ENCODE peak calls at places on chromosomes 5 and 9, in ten cellular contexts. M, S, I, V, A, E, O, Z, K and L are unnamed samples.

GRCh38 chr9:73199448-73199847 is 47.8 kb downstream of the ANXA1 start:
- DNase-seq in M (no peak), V (no peak), I (no peak), Z (no peak), K (no peak), O (no peak), S (no peak), E (no peak), A (no peak), L (no peak)

GRCh38 chr9:93909242-93909616 is 45.9 kb downstream of the BARX1 start:
- DNase-seq in K (no peak), M (no peak), Z (no peak), E (no peak), S (no peak), A (no peak), V (no peak), O (no peak), I (no peak), L (no peak)

GRCh38 chr9:33290994-33291397 is 680 bp downstream of the NFX1 start:
- DNase-seq in M (no peak), I (no peak), K (no peak), S (no peak), O (peak; percentile 83), V (no peak), A (peak; percentile 89), E (no peak), Z (no peak), L (no peak)

GRCh38 chr9:99569840-99570239 is 251.8 kb upstream of the NR4A3 start:
- DNase-seq in E (no peak), O (no peak), V (no peak), S (no peak), A (no peak), M (no peak), I (no peak), Z (no peak), K (no peak), L (no peak)

GRCh38 chr9:68625559-68625958 is 79.5 kb upstream of the PIP5K1B start:
- DNase-seq in O (no peak), E (no peak), S (no peak), V (no peak), I (no peak), K (no peak), M (no peak), Z (no peak), A (no peak), L (no peak)

GRCh38 chr9:109417054-109417453 is 81.1 kb downstream of the PTPN3 start:
- DNase-seq in A (no peak), Z (no peak), I (peak; percentile 51), V (no peak), E (no peak), M (no peak), O (no peak), K (no peak), S (no peak), L (no peak)

GRCh38 chr9:131677051-131677444 is 62.8 kb downstream of the RAPGEF1 start:
- DNase-seq in Z (peak; percentile 32), K (no peak), S (no peak), A (no peak), I (no peak), O (no peak), V (no peak), M (no peak), E (no peak), L (no peak)

GRCh38 chr9:6414291-6414690 is 1.3 kb downstream of the UHRF2 start:
- DNase-seq in O (peak; percentile 54), Z (no peak), K (no peak), M (no peak), A (no peak), I (peak; percentile 26), V (no peak), E (no peak), S (no peak), L (no peak)

GRCh38 chr5:35777358-35778087 is 79.2 kb upstream of the IL7R start:
- DNase-seq in E (peak; percentile 53), Z (peak; percentile 69), I (peak; percentile 79), M (no peak), O (peak; percentile 70), S (peak; percentile 74), A (peak; percentile 15), K (peak; percentile 34), V (peak; percentile 49), L (peak; percentile 72)

GRCh38 chr5:6080930-6081726 is 297.2 kb downstream of the MED10 start:
- DNase-seq in I (no peak), K (no peak), M (no peak), Z (no peak), S (no peak), E (no peak), O (no peak), A (no peak), V (no peak), L (no peak)

GRCh38 chr5:172162348-172162747 is 25.7 kb downstream of the STK10 start:
- DNase-seq in S (no peak), Z (no peak), I (no peak), K (no peak), V (no peak), O (no peak), M (no peak), E (no peak), A (no peak), L (no peak)

GRCh38 chr9:908806-909205 is 67.3 kb downstream of the DMRT1 start:
- DNase-seq in V (no peak), K (no peak), M (no peak), A (no peak), E (no peak), I (no peak), Z (no peak), O (no peak), S (no peak), L (no peak)

GRCh38 chr9:69058101-69058500 is 22.5 kb downstream of the FXN start:
- DNase-seq in V (no peak), K (no peak), A (no peak), I (no peak), Z (no peak), O (no peak), M (no peak), E (no peak), S (no peak), L (no peak)

GRCh38 chr5:9452181-9452580 is 93.7 kb downstream of the SEMA5A start:
- DNase-seq in A (no peak), Z (no peak), O (no peak), V (no peak), M (no peak), I (no peak), E (no peak), K (no peak), S (no peak), L (no peak)

GRCh38 chr5:124951676-124952075 is 205.2 kb upstream of the ZNF608 start:
- DNase-seq in E (no peak), O (no peak), A (no peak), V (no peak), Z (no peak), I (no peak), S (no peak), M (peak; percentile 53), K (no peak), L (no peak)

DNA sequence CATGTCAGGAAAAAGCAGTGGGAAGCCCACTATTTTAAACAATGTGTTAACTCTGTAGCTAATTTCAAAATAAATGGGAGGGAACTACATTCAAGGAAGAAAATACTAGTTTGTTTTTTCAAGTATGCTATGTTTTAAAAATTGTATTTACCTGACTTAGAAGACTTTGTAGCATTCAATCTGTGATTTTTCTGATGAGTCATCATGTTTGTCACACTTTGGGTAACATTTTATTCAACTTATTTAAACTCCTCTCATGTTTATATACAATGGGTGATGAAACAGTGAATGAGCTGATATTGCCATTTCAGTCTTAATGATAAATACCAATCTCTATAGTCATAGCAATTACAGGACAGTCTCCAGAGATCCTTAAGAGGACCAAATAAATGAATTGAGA is 913.7 kb downstream of the TLE4 start:
- DNase-seq in A (no peak), E (no peak), K (no peak), S (no peak), M (no peak), Z (no peak), V (no peak), I (no peak), O (no peak), L (no peak)
- H3K4me3 ChIP-seq in A (no peak overlapping the region), E (no peak overlapping the region), K (no peak overlapping the region), S (no peak overlapping the region), M (no peak overlapping the region), Z (no peak overlapping the region), V (no peak overlapping the region), I (no peak overlapping the region), O (no peak overlapping the region), L (no peak overlapping the region)

DNA sequence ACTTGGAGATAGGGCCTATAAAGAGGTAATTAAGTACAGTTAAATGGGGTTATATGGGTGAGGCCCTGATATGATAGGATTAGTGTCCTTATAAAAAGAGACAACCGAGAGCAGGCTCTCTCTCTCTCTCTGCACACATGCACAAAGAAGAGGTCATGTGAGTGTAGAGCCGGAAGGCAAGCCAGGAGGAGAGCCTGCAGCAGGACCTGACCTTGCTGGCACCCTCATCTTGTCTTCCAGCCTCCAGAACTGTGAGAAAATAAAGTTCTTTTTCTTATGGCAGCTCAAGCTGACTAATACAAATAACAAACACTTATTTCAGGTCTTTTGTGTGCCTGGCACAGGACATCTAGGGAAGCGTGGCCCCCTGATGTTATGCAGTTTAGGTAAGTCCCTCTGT is 62.1 kb downstream of the ARHGAP26 start:
- DNase-seq in Z (no peak), E (no peak), I (no peak), M (no peak), V (no peak), O (no peak), K (no peak), A (no peak), S (no peak), L (no peak)
- H3K9me3 ChIP-seq in Z (no peaks in the 10 kb centered on the region), E (no peaks in the 10 kb centered on the region), I (no peaks in the 10 kb centered on the region), M (no peaks in the 10 kb centered on the region), V (no peaks in the 10 kb centered on the region), O (no peaks in the 10 kb centered on the region), K (no peaks in the 10 kb centered on the region), A (no peaks in the 10 kb centered on the region), S (no peaks in the 10 kb centered on the region), L (no peaks in the 10 kb centered on the region)

DNA sequence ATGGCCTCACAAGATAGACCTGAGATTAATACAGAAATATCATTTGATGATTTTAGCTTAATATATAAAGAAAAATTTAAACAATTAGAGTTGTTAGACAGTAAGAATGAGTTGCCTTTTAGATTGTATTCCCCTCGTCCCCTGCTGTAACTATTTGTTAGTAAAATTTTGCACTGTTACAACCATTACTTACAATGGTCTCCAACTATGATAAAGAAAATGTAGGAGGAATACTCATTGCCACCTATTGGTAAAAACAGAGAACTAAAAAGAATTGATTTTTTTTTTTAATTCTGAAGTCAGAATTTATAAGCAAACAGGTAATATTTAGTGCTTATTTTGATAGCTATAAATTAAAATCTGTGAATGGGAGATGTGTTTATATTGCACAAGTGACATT is 937.6 kb downstream of the TLE4 start:
- DNase-seq in E (no peak), S (no peak), Z (no peak), O (no peak), I (no peak), A (no peak), M (no peak), V (no peak), K (no peak), L (no peak)
- TF ChIP-seq CTCF in E (no peak), S (no peak), Z (no peak), O (no peak), I (no peak), A (no peak), M (no peak), V (no peak), K (no peak), L (no peak)

DNA sequence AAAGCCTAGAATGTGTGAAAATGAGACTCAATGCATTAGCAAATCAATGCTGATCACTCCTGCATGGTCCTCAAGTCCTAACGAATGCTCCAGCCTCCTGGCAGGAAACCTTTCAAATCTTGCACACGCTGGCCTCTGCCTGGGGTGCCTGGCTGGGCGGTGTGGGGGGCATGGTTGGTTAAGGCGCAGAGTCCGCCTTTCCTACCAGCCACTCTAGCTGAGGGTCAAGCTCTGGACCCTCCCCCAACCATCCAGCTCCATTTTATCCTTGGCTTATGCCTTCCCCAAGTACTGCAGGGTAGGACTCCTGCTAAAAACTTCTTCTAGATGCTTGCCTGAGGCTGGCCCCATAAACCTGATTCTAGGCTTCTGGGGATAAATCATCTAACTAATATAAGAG is 850 bp upstream of the MVB12B start:
- DNase-seq in K (peak; percentile 48), A (no peak), O (no peak), I (no peak), E (no peak), Z (no peak), M (no peak), S (no peak), V (no peak), L (no peak)
- H3K4me3 ChIP-seq in K (no peak overlapping the region), A (peak overlapping the region; percentile 65), O (no peak overlapping the region), I (no peak overlapping the region), E (peak overlapping the region; percentile 62), Z (peak overlapping the region; percentile 71), M (no peak overlapping the region), S (peak overlapping the region; percentile 59), V (peak overlapping the region; percentile 66), L (peak overlapping the region; percentile 44)